ENCODE peak calls at places on chromosomes 6 and 20, in eight cellular contexts. A, F, V, T, P, U, E and D are unnamed samples.

GRCh38 chr6:168200571-168201134 is 118.9 kb downstream of the DACT2 start:
- DNase-seq in U (no peak), T (no peak), V (no peak), A (no peak), E (no peak), P (no peak), F (no peak), D (no peak)

GRCh38 chr20:17505664-17506517 is 25.3 kb downstream of the BFSP1 start:
- DNase-seq in T (no peak), F (no peak), A (no peak), E (peak), V (no peak), U (peak), P (no peak), D (no peak)

GRCh38 chr6:39925931-39926290 is 8.4 kb downstream of the MOCS1 start:
- DNase-seq in A (no peak), T (no peak), F (no peak), E (no peak), P (no peak), V (no peak), U (no peak), D (no peak)

GRCh38 chr6:82182756-82183155 is 64.8 kb downstream of the IBTK start:
- DNase-seq in A (no peak), U (peak), E (peak), V (no peak), P (no peak), T (no peak), F (no peak), D (no peak)

GRCh38 chr20:61537239-61537638 is 285.2 kb downstream of the CDH4 start:
- DNase-seq in U (no peak), V (no peak), A (no peak), E (no peak), F (no peak), P (no peak), T (no peak), D (no peak)

GRCh38 chr6:63140682-63141318 is 70.5 kb upstream of the FKBP1C start:
- DNase-seq in U (no peak), A (no peak), V (no peak), T (no peak), F (no peak), E (no peak), P (no peak), D (no peak)

GRCh38 chr6:156773935-156774871 is 3.0 kb upstream of the ARID1B start:
- DNase-seq in P (no peak), V (no peak), T (no peak), F (no peak), A (peak), E (peak), U (no peak), D (no peak)

GRCh38 chr6:164062872-164063271 is 648.4 kb downstream of the QKI start:
- DNase-seq in E (no peak), P (no peak), T (no peak), V (no peak), F (no peak), A (no peak), U (no peak), D (no peak)

GRCh38 chr6:42968126-42968701 is 7.7 kb downstream of the GNMT start:
- DNase-seq in U (no peak), T (no peak), E (no peak), P (no peak), V (no peak), F (no peak), A (no peak), D (no peak)

GRCh38 chr6:156110249-156110648 is 654.6 kb upstream of the NOX3 start:
- DNase-seq in U (no peak), A (no peak), T (no peak), F (no peak), P (no peak), V (no peak), E (no peak), D (no peak)

GRCh38 chr6:36838896-36839818 is at the start of gene CPNE5:
- DNase-seq in E (no peak), P (no peak), A (peak), U (no peak), T (no peak), V (no peak), F (no peak), D (no peak)

DNA sequence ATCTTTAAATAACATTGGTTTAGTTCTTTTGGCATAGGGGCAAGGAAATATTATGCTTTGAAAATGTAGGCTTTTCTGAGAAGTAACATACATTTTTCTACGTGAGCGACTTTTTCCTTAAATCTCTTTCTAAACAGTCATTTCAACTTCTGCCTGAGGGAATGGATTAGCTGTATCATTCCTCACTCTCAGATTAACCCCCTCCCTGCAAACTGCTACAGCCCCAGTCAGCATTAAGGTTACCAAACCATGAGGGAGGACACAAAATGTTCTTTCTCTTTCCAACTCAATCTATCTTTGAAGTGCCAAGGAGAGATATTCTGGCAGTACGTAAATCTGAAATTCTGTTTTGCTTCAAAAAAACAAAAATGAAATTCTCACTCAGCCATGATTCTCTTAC is 231.3 kb upstream of the FLRT3 start:
- DNase-seq in P (no peak), F (no peak), E (no peak), A (peak), U (no peak), V (no peak), T (no peak), D (peak)
- TF ChIP-seq CTCF in P (no peak), F (no peak), E (no peak), A (no peak), U (no peak), V (no peak), T (no peak), D (no peak)

DNA sequence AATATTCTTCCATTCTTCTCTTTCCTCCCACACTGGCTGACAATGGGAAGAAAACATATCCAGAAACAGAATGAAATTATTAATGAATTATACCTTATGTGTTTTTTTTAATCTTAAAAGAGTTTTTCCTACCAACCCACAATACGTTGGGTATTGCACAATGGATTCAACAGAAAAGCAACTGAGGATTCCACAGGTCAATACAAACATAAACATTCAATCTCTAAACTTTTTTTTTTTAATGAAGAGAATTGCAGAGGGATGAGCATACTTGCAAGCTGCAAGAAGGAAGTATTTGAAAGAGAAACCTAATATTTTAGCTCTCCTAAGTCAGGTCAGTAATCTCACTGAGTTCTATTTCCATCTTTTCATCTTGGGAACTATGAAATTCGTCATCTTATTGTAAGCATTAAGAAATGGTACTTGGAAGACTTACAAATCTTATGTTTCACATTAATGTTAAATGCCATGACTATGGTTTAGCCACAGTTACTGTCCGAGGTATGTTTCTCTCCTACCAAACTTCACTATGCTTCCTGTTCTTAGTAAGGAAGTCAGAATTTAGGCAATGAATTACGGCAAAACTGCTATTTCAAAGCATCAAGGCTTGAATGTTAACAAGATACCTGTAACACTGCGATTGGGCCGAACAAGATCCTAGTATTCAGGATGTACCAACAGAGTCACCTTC is 100.8 kb downstream of the HIVEP2 start:
- DNase-seq in E (no peak), F (no peak), V (no peak), P (no peak), T (no peak), A (no peak), U (peak), D (no peak)
- H3K4me3 ChIP-seq in E (no peak), F (no peak), V (no peak), P (no peak), T (no peak), A (no peak), U (no peak), D (no peak)

GRCh38 chr20:20820104-20820503 is 107.7 kb upstream of the RALGAPA2 start:
- DNase-seq in V (no peak), A (peak), F (peak), E (no peak), T (no peak), P (peak), U (no peak), D (no peak)
- TF ChIP-seq CTCF in V (no peak), A (peak), F (no peak), E (peak), T (peak), P (no peak), U (peak), D (peak)

GRCh38 chr6:105783333-105783945 is 302.7 kb upstream of the PRDM1 start:
- DNase-seq in T (no peak), U (no peak), P (no peak), E (no peak), F (no peak), A (no peak), V (no peak), D (no peak)
- H3K4me3 ChIP-seq in T (no peak), U (no peak), P (no peak), E (no peak), F (no peak), A (no peak), V (no peak), D (no peak)